ENCODE peak calls at places on chromosomes 4 and X, in eight cellular contexts. F, K, S, I, B, Y, W and X are unnamed samples.

GRCh38 chr4:166482755-166483154 is 609.7 kb downstream of the TLL1 start:
- DNase-seq in F (no peak), K (no peak), S (no peak), I (peak; percentile 16), B (no peak), Y (no peak), W (no peak), X (no peak)

GRCh38 chr4:140943887-140944515 is 187.8 kb upstream of the TBC1D9 start:
- DNase-seq in F (no peak), K (no peak), S (no peak), I (peak; percentile 90), B (no peak), Y (no peak), W (no peak), X (no peak)

GRCh38 chrX:2697306-2697705 is 6.2 kb downstream of the CD99 start:
- DNase-seq in F (no peak), K (no peak), S (no peak), I (no peak), B (no peak), Y (peak; percentile 72), W (no peak), X (no peak)

GRCh38 chr4:100803751-100804150 is 285.9 kb upstream of the EMCN start:
- DNase-seq in F (no peak), K (no peak), S (no peak), I (no peak), B (no peak), Y (no peak), W (no peak), X (no peak)

GRCh38 chrX:69142688-69143239 is 22.5 kb downstream of the PJA1 start:
- DNase-seq in F (no peak), K (no peak), S (no peak), I (no peak), B (no peak), Y (no peak), W (no peak), X (no peak)

GRCh38 chr4:8370835-8371234 is 69.7 kb downstream of the ACOX3 start:
- DNase-seq in F (no peak), K (no peak), S (no peak), I (no peak), B (no peak), Y (no peak), W (no peak), X (no peak)

GRCh38 chr4:53591372-53591892 is at the start of gene LNX1:
- DNase-seq in F (no peak), K (peak; percentile 65), S (no peak), I (no peak), B (peak; percentile 66), Y (peak; percentile 83), W (no peak), X (no peak)

GRCh38 chrX:119871599-119872395 is at the start of the genes NDUFA1 and RNF113A:
- DNase-seq in F (peak; percentile 72), K (peak; percentile 94), S (peak; percentile 84), I (peak; percentile 88), B (peak; percentile 73), Y (peak; percentile 91), W (peak; percentile 59), X (peak; percentile 37)

GRCh38 chr4:122673252-122673651 is 52.4 kb upstream of the IL21 start:
- DNase-seq in F (no peak), K (no peak), S (no peak), I (no peak), B (no peak), Y (peak; percentile 29), W (no peak), X (no peak)

GRCh38 chrX:18424482-18425198 is 768 bp upstream of the CDKL5 start:
- DNase-seq in F (no peak), K (peak; percentile 5), S (peak; percentile 25), I (peak; percentile 52), B (no peak), Y (peak; percentile 29), W (no peak), X (no peak)